ENCODE peak calls at places on chromosome 19, in five cellular contexts. One of them, this sample, is unnamed.

GRCh38 chr19:18520848-18521691 is 800 bp downstream of the ELL start:
- DNase-seq in amniotic epithelial cell: peak; percentile 13
- DNase-seq in stimulated activated naive CD8-positive, alpha-beta T cell treated with anti-CD3 and anti-CD28 coated beads, Interleukin-15, Interleukin-2, amounts not matched to agents 100 U/mL and 50 U/mL, for 24 hours: peak; percentile 39
- DNase-seq in RWPE2: no peak
- DNase-seq in CMK: no peak
- DNase-seq in this sample: peak; percentile 24

GRCh38 chr19:41753936-41754529 is 1.3 kb upstream of the CEACAM6 start:
- DNase-seq in RWPE2: no peak
- DNase-seq in amniotic epithelial cell: peak; percentile 10
- DNase-seq in CMK: peak; percentile 15
- DNase-seq in stimulated activated naive CD8-positive, alpha-beta T cell treated with anti-CD3 and anti-CD28 coated beads, Interleukin-15, Interleukin-2, amounts not matched to agents 100 U/mL and 50 U/mL, for 24 hours: peak; percentile 77
- DNase-seq in this sample: peak; percentile 24

GRCh38 chr19:42191855-42192254 is 25.6 kb downstream of the DEDD2 start:
- DNase-seq in stimulated activated naive CD8-positive, alpha-beta T cell treated with anti-CD3 and anti-CD28 coated beads, Interleukin-15, Interleukin-2, amounts not matched to agents 100 U/mL and 50 U/mL, for 24 hours: peak; percentile 48
- DNase-seq in CMK: no peak
- DNase-seq in amniotic epithelial cell: peak; percentile 67
- DNase-seq in RWPE2: no peak
- DNase-seq in this sample: peak; percentile 92

GRCh38 chr19:8151499-8152035 is 2.2 kb upstream of the FBN3 start:
- DNase-seq in RWPE2: no peak
- DNase-seq in CMK: no peak
- DNase-seq in amniotic epithelial cell: no peak
- DNase-seq in stimulated activated naive CD8-positive, alpha-beta T cell treated with anti-CD3 and anti-CD28 coated beads, Interleukin-15, Interleukin-2, amounts not matched to agents 100 U/mL and 50 U/mL, for 24 hours: no peak
- DNase-seq in this sample: no peak

GRCh38 chr19:3852614-3853254 is 16.1 kb downstream of the ZFR2 start:
- DNase-seq in RWPE2: no peak
- DNase-seq in amniotic epithelial cell: peak; percentile 67
- DNase-seq in CMK: no peak
- DNase-seq in stimulated activated naive CD8-positive, alpha-beta T cell treated with anti-CD3 and anti-CD28 coated beads, Interleukin-15, Interleukin-2, amounts not matched to agents 100 U/mL and 50 U/mL, for 24 hours: peak; percentile 13
- DNase-seq in this sample: peak; percentile 85

GRCh38 chr19:51029718-51030117 is 3.3 kb upstream of the KLK11 start:
- DNase-seq in CMK: no peak
- DNase-seq in amniotic epithelial cell: no peak
- DNase-seq in stimulated activated naive CD8-positive, alpha-beta T cell treated with anti-CD3 and anti-CD28 coated beads, Interleukin-15, Interleukin-2, amounts not matched to agents 100 U/mL and 50 U/mL, for 24 hours: no peak
- DNase-seq in RWPE2: no peak
- DNase-seq in this sample: no peak

GRCh38 chr19:7366701-7367420 is 18.1 kb downstream of the ARHGEF18 start:
- DNase-seq in stimulated activated naive CD8-positive, alpha-beta T cell treated with anti-CD3 and anti-CD28 coated beads, Interleukin-15, Interleukin-2, amounts not matched to agents 100 U/mL and 50 U/mL, for 24 hours: peak; percentile 33
- DNase-seq in CMK: no peak
- DNase-seq in RWPE2: no peak
- DNase-seq in amniotic epithelial cell: peak; percentile 58
- DNase-seq in this sample: no peak

GRCh38 chr19:15640294-15640903 is at the start of gene CYP4F3:
- DNase-seq in RWPE2: peak; percentile 86
- DNase-seq in CMK: no peak
- DNase-seq in amniotic epithelial cell: no peak
- DNase-seq in stimulated activated naive CD8-positive, alpha-beta T cell treated with anti-CD3 and anti-CD28 coated beads, Interleukin-15, Interleukin-2, amounts not matched to agents 100 U/mL and 50 U/mL, for 24 hours: no peak
- DNase-seq in this sample: no peak

GRCh38 chr19:34832581-34833112 is 59.6 kb upstream of the ZNF599 start:
- DNase-seq in RWPE2: no peak
- DNase-seq in CMK: no peak
- DNase-seq in stimulated activated naive CD8-positive, alpha-beta T cell treated with anti-CD3 and anti-CD28 coated beads, Interleukin-15, Interleukin-2, amounts not matched to agents 100 U/mL and 50 U/mL, for 24 hours: no peak
- DNase-seq in amniotic epithelial cell: no peak
- DNase-seq in this sample: no peak

GRCh38 chr19:15934332-15935078 is at the start of gene CYP4F11:
- DNase-seq in RWPE2: peak; percentile 86
- DNase-seq in stimulated activated naive CD8-positive, alpha-beta T cell treated with anti-CD3 and anti-CD28 coated beads, Interleukin-15, Interleukin-2, amounts not matched to agents 100 U/mL and 50 U/mL, for 24 hours: no peak
- DNase-seq in CMK: peak; percentile 26
- DNase-seq in amniotic epithelial cell: no peak
- DNase-seq in this sample: no peak

GRCh38 chr19:16394681-16395375 is 70.2 kb downstream of the KLF2 start:
- DNase-seq in RWPE2: no peak
- DNase-seq in stimulated activated naive CD8-positive, alpha-beta T cell treated with anti-CD3 and anti-CD28 coated beads, Interleukin-15, Interleukin-2, amounts not matched to agents 100 U/mL and 50 U/mL, for 24 hours: no peak
- DNase-seq in CMK: no peak
- DNase-seq in amniotic epithelial cell: peak; percentile 80
- DNase-seq in this sample: no peak

GRCh38 chr19:35015576-35016351 is 14.5 kb upstream of the SCN1B start:
- DNase-seq in CMK: no peak
- DNase-seq in stimulated activated naive CD8-positive, alpha-beta T cell treated with anti-CD3 and anti-CD28 coated beads, Interleukin-15, Interleukin-2, amounts not matched to agents 100 U/mL and 50 U/mL, for 24 hours: no peak
- DNase-seq in amniotic epithelial cell: no peak
- DNase-seq in RWPE2: no peak
- DNase-seq in this sample: no peak

GRCh38 chr19:20926796-20927195 is 3.7 kb downstream of the ZNF85 start:
- DNase-seq in RWPE2: no peak
- DNase-seq in amniotic epithelial cell: peak; percentile 4
- DNase-seq in stimulated activated naive CD8-positive, alpha-beta T cell treated with anti-CD3 and anti-CD28 coated beads, Interleukin-15, Interleukin-2, amounts not matched to agents 100 U/mL and 50 U/mL, for 24 hours: no peak
- DNase-seq in CMK: no peak
- DNase-seq in this sample: no peak

This sample was measured in HS-27A.